ENCODE peak calls at places on chromosomes 11 and 22, in seven cellular contexts. E is CD8-positive, alpha-beta T cell; N is GM12865; W is mucosa of descending colon; M is dorsolateral prefrontal cortex; L is PC-3; A is A549. J is an unnamed sample.

GRCh38 chr11:117873828-117874125 is 2.7 kb downstream of the FXYD6 start:
- DNase-seq in W (no peak), N (no peak), L (no peak), M (no peak), A (no peak), E (no peak), J (no peak)

GRCh38 chr11:9264381-9265210 is 554 bp downstream of the DENND5A start:
- DNase-seq in M (peak), A (peak), W (peak), L (peak), N (no peak), E (peak), J (peak)

GRCh38 chr11:124600924-124601323 is 10.3 kb upstream of the PANX3 start:
- DNase-seq in L (no peak), E (no peak), N (no peak), M (no peak), W (no peak), A (no peak), J (no peak)

GRCh38 chr11:73330569-73331093 is 22.6 kb downstream of the ARHGEF17 start:
- DNase-seq in L (peak), N (no peak), E (no peak), M (no peak), W (no peak), A (peak), J (peak)

GRCh38 chr11:76596652-76597051 is 73.9 kb downstream of the LRRC32 start:
- DNase-seq in A (no peak), W (no peak), L (no peak), E (no peak), N (no peak), M (no peak), J (no peak)

GRCh38 chr11:17541330-17541885 is 2.8 kb downstream of the USH1C start:
- DNase-seq in E (no peak), W (peak), N (no peak), L (peak), M (no peak), A (no peak), J (no peak)

GRCh38 chr11:68206211-68206610 is 6.9 kb downstream of the KMT5B start:
- DNase-seq in N (peak), E (no peak), A (peak), M (no peak), W (peak), L (peak), J (peak)

GRCh38 chr22:49260681-49261580 is 566.7 kb downstream of the BRD1 start:
- DNase-seq in A (no peak), L (no peak), W (no peak), M (no peak), N (no peak), E (no peak), J (no peak)

GRCh38 chr11:3106736-3107524 is 49.7 kb upstream of the CARS1 start:
- DNase-seq in M (peak), W (no peak), E (no peak), L (no peak), N (no peak), A (no peak), J (no peak)

GRCh38 chr22:39299829-39300178 is 19.6 kb downstream of the RPL3 start:
- DNase-seq in W (no peak), A (no peak), M (no peak), E (no peak), N (peak), L (no peak), J (no peak)

GRCh38 chr11:67276821-67277230 is 10.6 kb downstream of the GRK2 start:
- DNase-seq in W (peak), L (no peak), N (peak), A (no peak), M (no peak), E (peak), J (peak)

GRCh38 chr11:10899542-10899830 is 41.6 kb upstream of the ZBED5 start:
- DNase-seq in W (peak), A (no peak), M (no peak), N (no peak), E (no peak), L (no peak), J (no peak)

GRCh38 chr22:46178755-46179505 is 28.6 kb downstream of the PPARA start:
- DNase-seq in E (no peak), W (no peak), L (peak), A (no peak), N (no peak), M (no peak), J (peak)

GRCh38 chr11:130535530-130535929 is 87.1 kb downstream of the ADAMTS15 start:
- DNase-seq in E (no peak), N (no peak), W (no peak), L (peak), M (no peak), A (no peak), J (no peak)

GRCh38 chr11:69546735-69547370 is 65.4 kb downstream of the LINC01488 start:
- DNase-seq in A (no peak), M (no peak), E (no peak), N (peak), L (no peak), W (no peak), J (no peak)

GRCh38 chr22:41380993-41381328 is 781 bp upstream of the TEF start:
- DNase-seq in A (peak), W (peak), M (no peak), L (peak), E (no peak), N (no peak), J (peak)

GRCh38 chr11:77672276-77672675 is 34.7 kb upstream of the CLNS1A start:
- DNase-seq in L (peak), E (no peak), A (no peak), W (peak), N (no peak), M (no peak), J (peak)

GRCh38 chr22:23168381-23169031 is 11.8 kb upstream of the BCR start:
- DNase-seq in W (no peak), L (no peak), N (no peak), M (no peak), A (no peak), E (no peak), J (no peak)

GRCh38 chr22:28112548-28113043 is 193.5 kb upstream of the PITPNB start:
- DNase-seq in L (peak), A (no peak), W (peak), M (no peak), E (no peak), N (peak), J (peak)

GRCh38 chr11:70297341-70297740 is 26.9 kb downstream of the PPFIA1 start:
- DNase-seq in M (no peak), W (no peak), E (no peak), N (no peak), L (peak), A (no peak), J (peak)

GRCh38 chr11:67356867-67357561 is 3.7 kb upstream of the POLD4 start:
- DNase-seq in W (peak), L (peak), M (peak), A (peak), E (peak), N (peak), J (peak)

GRCh38 chr22:18044548-18045271 is 20.3 kb upstream of the MICAL3 start:
- DNase-seq in N (no peak), E (no peak), A (no peak), M (peak), W (peak), L (no peak), J (no peak)

GRCh38 chr11:43574949-43575915 is 105.3 kb upstream of the HSD17B12 start:
- DNase-seq in A (no peak), L (no peak), N (no peak), M (peak), E (no peak), W (no peak), J (peak)

GRCh38 chr22:43926349-43926710 is 2.7 kb downstream of the PNPLA3 start:
- DNase-seq in A (no peak), M (no peak), E (no peak), L (no peak), W (no peak), N (no peak), J (no peak)
- H3K4me3 ChIP-seq in A (no peak), M (no peak), E (no peak), L (no peak), W (no peak), N (no peak), J (no peak)

DNA sequence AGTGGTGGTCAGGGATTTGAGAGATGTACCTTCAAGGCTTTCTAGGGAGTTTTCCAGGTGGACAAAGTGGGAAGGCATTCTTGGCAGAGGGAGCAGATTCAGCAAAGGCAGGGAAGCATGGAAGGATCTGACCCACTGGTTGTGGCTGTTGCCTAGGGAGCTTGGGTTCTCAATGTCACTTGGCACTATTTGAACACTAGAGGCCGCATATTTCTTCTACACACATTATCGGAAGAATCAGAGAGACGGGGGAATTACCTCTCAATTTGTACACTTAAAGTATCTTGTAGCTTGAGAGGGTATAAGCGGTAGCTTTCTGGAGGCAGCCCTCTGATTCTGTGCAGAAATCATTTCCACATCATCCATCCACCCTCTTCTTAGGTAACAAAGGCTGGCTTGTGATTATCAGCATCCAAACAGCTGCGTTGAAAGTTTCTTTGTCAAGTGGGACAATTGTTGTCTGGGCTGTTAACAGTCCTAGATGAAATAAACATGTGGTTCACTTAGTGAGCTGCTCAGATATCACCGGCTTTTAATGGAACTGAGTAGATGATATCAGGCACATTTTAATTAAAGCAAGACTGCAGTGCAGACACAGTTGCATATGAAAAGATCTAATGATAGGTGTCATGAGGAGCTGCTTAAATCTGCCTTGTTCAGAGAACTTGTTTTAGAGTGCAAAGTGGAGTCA is 2.6 kb downstream of the NELL1 start:
- DNase-seq in E (no peak), M (no peak), A (peak), L (peak), N (no peak), W (no peak), J (peak)
- H3K4me3 ChIP-seq in E (no peak), M (no peak), A (no peak), L (no peak), N (no peak), W (no peak), J (no peak)

GRCh38 chr11:32427935-32428664 is 7.2 kb downstream of the WT1 start:
- DNase-seq in N (no peak), W (no peak), E (no peak), A (no peak), M (no peak), L (no peak), J (no peak)
- H3K4me3 ChIP-seq in N (no peak), W (no peak), E (no peak), A (no peak), M (no peak), L (no peak), J (no peak)

GRCh38 chr11:79308429-79308828 is 132.4 kb downstream of the TENM4 start:
- DNase-seq in M (no peak), A (no peak), L (no peak), N (no peak), W (no peak), E (no peak), J (no peak)

GRCh38 chr11:79309402-79309801 is 131.4 kb downstream of the TENM4 start:
- DNase-seq in M (no peak), E (no peak), N (no peak), L (no peak), W (no peak), A (no peak), J (no peak)

DNA sequence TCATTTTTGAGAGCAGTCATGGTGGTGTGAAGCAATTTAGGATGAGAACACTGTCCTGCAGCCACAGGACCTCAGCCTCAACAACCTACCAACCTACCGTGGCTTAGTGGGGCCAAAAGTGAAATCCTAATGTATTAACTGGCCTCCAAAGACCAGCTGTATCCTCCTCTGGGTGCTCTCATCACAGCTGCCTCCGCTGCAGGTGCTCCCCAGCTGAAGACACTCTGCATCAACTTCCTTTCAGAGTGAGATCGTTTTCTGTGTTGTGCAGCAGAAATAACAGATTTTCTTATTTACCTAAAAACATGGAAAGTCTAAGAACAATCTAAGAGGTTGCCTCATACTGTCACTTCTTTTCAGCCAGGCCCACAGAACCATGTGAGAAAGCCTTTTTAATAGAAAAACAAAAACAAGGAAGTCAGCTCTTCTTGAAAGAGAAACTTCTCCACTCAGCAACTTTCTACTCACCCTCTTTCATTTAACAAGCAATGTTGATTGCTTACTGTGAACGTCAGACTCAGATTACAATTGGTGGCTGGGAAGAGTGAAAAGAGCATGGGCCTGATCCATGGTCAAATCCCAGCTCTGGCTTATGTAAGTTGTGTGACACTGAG is 136.1 kb downstream of the TENM4 start:
- DNase-seq in E (no peak), A (no peak), N (no peak), L (no peak), W (no peak), M (no peak), J (no peak)
- H3K4me3 ChIP-seq in E (no peak), A (no peak), N (no peak), L (no peak), W (no peak), M (no peak), J (no peak)

GRCh38 chr11:114129699-114130659 is 70.5 kb downstream of the ZBTB16 start:
- DNase-seq in N (no peak), L (no peak), W (no peak), A (no peak), M (no peak), E (no peak), J (no peak)
- H3K4me3 ChIP-seq in N (no peak), L (no peak), W (no peak), A (no peak), M (no peak), E (no peak), J (no peak)

GRCh38 chr22:42428760-42429159 is 3.4 kb downstream of the NFAM1 start:
- DNase-seq in W (no peak), A (no peak), E (no peak), N (no peak), L (no peak), M (no peak), J (no peak)

GRCh38 chr22:42432020-42432596 is at the start of gene NFAM1:
- DNase-seq in W (peak), M (no peak), E (no peak), L (no peak), N (no peak), A (no peak), J (no peak)

GRCh38 chr22:42431401-42432019 is 693 bp downstream of the NFAM1 start:
- DNase-seq in A (no peak), L (no peak), W (no peak), E (no peak), N (no peak), M (peak), J (no peak)

GRCh38 chr22:42432818-42433217 is 615 bp upstream of the NFAM1 start:
- DNase-seq in E (no peak), A (no peak), M (no peak), N (no peak), W (no peak), L (no peak), J (no peak)

DNA sequence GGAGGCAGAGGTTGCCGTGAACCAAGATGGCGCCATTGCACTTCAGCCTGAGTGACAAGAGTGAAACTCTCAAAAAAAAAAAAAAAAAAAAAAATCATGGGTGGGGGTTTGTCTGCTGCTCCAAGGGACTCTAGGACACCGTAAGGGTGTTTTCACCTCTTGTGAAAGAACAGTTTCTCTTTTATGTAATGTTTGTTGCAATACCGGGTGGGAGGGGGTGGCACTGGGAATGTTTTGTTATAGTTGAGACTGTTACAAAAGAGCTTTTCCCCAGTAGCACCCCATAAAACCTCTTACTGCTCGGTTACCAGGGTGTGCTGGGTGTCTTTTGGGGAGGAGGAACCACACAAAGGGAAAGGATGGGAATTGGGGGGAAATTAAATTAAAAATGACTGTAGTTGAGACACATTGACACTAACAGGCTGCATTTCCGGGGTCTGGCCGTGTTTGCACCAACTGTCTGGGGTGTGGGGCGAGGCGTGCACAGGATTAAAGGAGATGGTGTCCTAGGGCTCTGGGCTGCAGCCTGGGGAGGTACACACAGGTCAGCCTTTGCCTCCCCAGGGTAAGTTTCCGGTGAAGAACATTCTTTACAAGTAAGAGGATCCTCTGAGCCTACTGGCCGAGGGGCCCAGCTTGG is 1.6 kb downstream of the NFAM1 start:
- DNase-seq in A (no peak), W (no peak), N (no peak), M (no peak), L (no peak), E (no peak), J (no peak)
- H3K4me3 ChIP-seq in A (no peak), W (no peak), N (no peak), M (no peak), L (no peak), E (no peak), J (no peak)

J was measured in GM23248.